ENCODE peak calls at places on chromosomes 5 and 9, in nine cellular contexts. M is body of pancreas, B is HCT116, K is mucosa of descending colon, L is PC-9, Y is colonic mucosa, Q is fibroblast of villous mesenchyme, A is brain microvascular endothelial cell, U is lower lobe of right lung. J is an unnamed sample.

GRCh38 chr5:135486679-135487395 is 34.7 kb upstream of the TIFAB start:
- DNase-seq in M (no peak), B (no peak), K (no peak), L (no peak), Y (no peak), Q (no peak), A (no peak), U (no peak), J (no peak)

GRCh38 chr9:136525841-136526499 is 19.9 kb downstream of the NOTCH1 start:
- DNase-seq in M (peak), B (no peak), K (peak), L (no peak), Y (peak), Q (no peak), A (no peak), U (no peak), J (no peak)

GRCh38 chr9:135340143-135340655 is 139.4 kb upstream of the PPP1R26 start:
- DNase-seq in M (no peak), B (no peak), K (no peak), L (no peak), Y (no peak), Q (no peak), A (no peak), U (no peak), J (no peak)

GRCh38 chr9:70411141-70411929 is 3.1 kb downstream of the KLF9 start:
- DNase-seq in M (peak), B (no peak), K (peak), L (peak), Y (peak), Q (peak), A (peak), U (peak), J (no peak)

GRCh38 chr9:7140401-7140800 is 382.6 kb downstream of the KDM4C start:
- DNase-seq in M (no peak), B (no peak), K (no peak), L (no peak), Y (no peak), Q (no peak), A (no peak), U (no peak), J (no peak)

GRCh38 chr9:17580119-17580518 is 1.3 kb downstream of the SH3GL2 start:
- DNase-seq in M (no peak), B (no peak), K (no peak), L (no peak), Y (no peak), Q (no peak), A (no peak), U (no peak), J (no peak)

GRCh38 chr5:150176745-150177485 is 10.3 kb downstream of the CDX1 start:
- DNase-seq in M (no peak), B (no peak), K (no peak), L (no peak), Y (no peak), Q (no peak), A (no peak), U (no peak), J (no peak)

GRCh38 chr5:96067902-96068614 is 106.4 kb upstream of the ELL2 start:
- DNase-seq in M (no peak), B (peak), K (peak), L (peak), Y (peak), Q (peak), A (peak), U (no peak), J (no peak)

GRCh38 chr9:132768932-132769894 is 98.9 kb downstream of the GTF3C4 start:
- DNase-seq in M (peak), B (no peak), K (peak), L (peak), Y (peak), Q (peak), A (peak), U (peak), J (no peak)

GRCh38 chr5:168409601-168410458 is 76.4 kb upstream of the RARS1 start:
- DNase-seq in M (no peak), B (peak), K (peak), L (peak), Y (no peak), Q (peak), A (peak), U (no peak), J (no peak)

GRCh38 chr5:12999667-13000066 is 944.8 kb downstream of the DNAH5 start:
- DNase-seq in M (no peak), B (no peak), K (no peak), L (no peak), Y (no peak), Q (no peak), A (no peak), U (no peak), J (no peak)

GRCh38 chr9:134702291-134702690 is 60.7 kb downstream of the COL5A1 start:
- DNase-seq in M (no peak), B (no peak), K (no peak), L (no peak), Y (no peak), Q (no peak), A (no peak), U (no peak), J (no peak)

GRCh38 chr5:84437673-84438315 is 53.1 kb upstream of the EDIL3 start:
- DNase-seq in M (no peak), B (peak), K (no peak), L (no peak), Y (no peak), Q (peak), A (peak), U (no peak), J (no peak)

GRCh38 chr5:113607361-113607760 is 93.9 kb downstream of the YTHDC2 start:
- DNase-seq in M (no peak), B (no peak), K (no peak), L (no peak), Y (no peak), Q (no peak), A (no peak), U (no peak), J (no peak)

GRCh38 chr9:1051286-1052118 is 1.3 kb downstream of the DMRT2 start:
- DNase-seq in M (peak), B (no peak), K (peak), L (no peak), Y (peak), Q (no peak), A (no peak), U (peak), J (no peak)

GRCh38 chr5:2157372-2157771 is 274.6 kb upstream of the IRX4 start:
- DNase-seq in M (no peak), B (no peak), K (no peak), L (no peak), Y (no peak), Q (no peak), A (no peak), U (no peak), J (no peak)

GRCh38 chr9:108580021-108580439 is 275.8 kb downstream of the ACTL7B start:
- DNase-seq in M (no peak), B (peak), K (no peak), L (peak), Y (peak), Q (no peak), A (no peak), U (no peak), J (no peak)

GRCh38 chr9:127223266-127223665 is 41.3 kb upstream of the GARNL3 start:
- DNase-seq in M (no peak), B (no peak), K (no peak), L (no peak), Y (no peak), Q (no peak), A (no peak), U (no peak), J (no peak)

GRCh38 chr9:127221695-127222094 is 42.9 kb upstream of the GARNL3 start:
- DNase-seq in M (no peak), B (no peak), K (no peak), L (no peak), Y (no peak), Q (no peak), A (no peak), U (no peak), J (no peak)

GRCh38 chr9:127223810-127224177 is 40.8 kb upstream of the GARNL3 start:
- DNase-seq in M (peak), B (no peak), K (no peak), L (no peak), Y (no peak), Q (no peak), A (no peak), U (no peak), J (no peak)

GRCh38 chr9:127224178-127224882 is 40.2 kb upstream of the GARNL3 start:
- DNase-seq in M (peak), B (peak), K (peak), L (peak), Y (peak), Q (peak), A (peak), U (peak), J (peak)

GRCh38 chr9:127222388-127223095 is 42.0 kb upstream of the GARNL3 start:
- DNase-seq in M (no peak), B (no peak), K (no peak), L (no peak), Y (no peak), Q (no peak), A (no peak), U (no peak), J (no peak)
- H3K4me3 ChIP-seq in M (no peak), B (no peak), K (no peak), L (no peak), Y (no peak), Q (no peak), A (no peak), U (no peak), J (no peak)

GRCh38 chr9:15501803-15502202 is 9.0 kb downstream of the PSIP1 start:
- DNase-seq in M (no peak), B (no peak), K (no peak), L (no peak), Y (no peak), Q (no peak), A (no peak), U (no peak), J (no peak)

GRCh38 chr9:15501179-15501578 is 9.6 kb downstream of the PSIP1 start:
- DNase-seq in M (no peak), B (no peak), K (no peak), L (no peak), Y (no peak), Q (no peak), A (no peak), U (no peak), J (peak)

GRCh38 chr9:15509931-15510788 is 610 bp downstream of the PSIP1 start:
- DNase-seq in M (peak), B (no peak), K (peak), L (peak), Y (peak), Q (peak), A (peak), U (peak), J (no peak)

GRCh38 chr9:15510789-15511575 is at the start of gene PSIP1:
- DNase-seq in M (peak), B (peak), K (peak), L (peak), Y (peak), Q (peak), A (peak), U (peak), J (peak)

GRCh38 chr9:15505927-15506326 is 4.8 kb downstream of the PSIP1 start:
- DNase-seq in M (no peak), B (no peak), K (no peak), L (no peak), Y (no peak), Q (no peak), A (no peak), U (no peak), J (no peak)
- TF ChIP-seq CTCF in M (no peak), B (no peak), K (no peak), L (no peak), Y (no peak), Q (no peak), A (peak), U (no peak), J (no peak)

DNA sequence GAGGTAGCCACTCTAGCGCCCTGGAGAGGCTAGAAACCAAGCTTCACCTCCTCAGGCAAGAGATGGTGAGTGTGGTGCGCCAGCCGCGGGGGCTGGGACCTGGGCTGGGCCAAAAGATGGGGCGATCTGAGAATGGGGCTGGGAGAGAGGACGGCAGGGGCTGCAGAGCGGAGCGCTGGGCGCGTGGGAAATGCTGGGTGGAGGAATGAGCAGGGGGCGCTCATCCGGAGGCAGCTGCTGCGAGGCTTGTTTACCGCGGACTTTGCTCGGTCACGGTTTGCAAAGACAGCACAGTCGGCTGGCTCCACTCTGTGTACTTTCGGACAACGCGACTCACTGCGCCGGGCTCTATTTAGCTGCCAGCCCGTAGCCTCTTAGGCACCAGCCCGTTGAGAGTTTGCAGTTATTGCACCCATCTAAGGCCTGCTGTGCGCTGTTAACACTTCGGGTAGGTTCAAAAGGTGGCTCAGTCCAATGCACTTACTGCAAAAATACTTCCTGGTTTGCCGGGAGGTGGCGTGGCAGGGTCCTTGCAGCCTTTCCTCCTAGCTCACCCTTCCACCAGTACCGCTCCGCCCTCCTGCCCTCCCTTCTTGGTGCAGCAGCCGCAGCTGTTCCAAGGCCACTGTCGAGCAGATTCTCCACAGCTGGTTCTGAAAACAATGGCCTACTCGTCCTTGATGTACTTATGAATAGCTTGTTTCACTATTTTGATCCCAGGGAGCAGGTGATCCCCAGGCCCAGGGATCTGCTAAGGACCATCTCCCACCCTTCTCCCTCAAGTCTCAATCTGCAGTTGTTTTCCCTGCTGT is 1.3 kb downstream of the LURAP1L start:
- DNase-seq in M (peak), B (peak), K (peak), L (peak), Y (peak), Q (peak), A (peak), U (peak), J (no peak)
- H3K4me3 ChIP-seq in M (peak), B (peak), K (peak), L (peak), Y (peak), Q (peak), A (peak), U (peak), J (peak)

GRCh38 chr9:127505396-127506116 is 54.2 kb downstream of the LRSAM1 start:
- DNase-seq in M (no peak), B (no peak), K (no peak), L (peak), Y (no peak), Q (peak), A (peak), U (no peak), J (no peak)
- TF ChIP-seq CTCF in M (peak), B (peak), K (no peak), L (peak), Y (no peak), Q (peak), A (peak), U (peak), J (peak)

GRCh38 chr5:111313017-111313724 is 89.0 kb downstream of the CAMK4 start:
- DNase-seq in M (no peak), B (no peak), K (no peak), L (no peak), Y (no peak), Q (no peak), A (no peak), U (no peak), J (no peak)

GRCh38 chr5:111308951-111309350 is 84.8 kb downstream of the CAMK4 start:
- DNase-seq in M (no peak), B (no peak), K (no peak), L (no peak), Y (no peak), Q (no peak), A (no peak), U (no peak), J (no peak)

GRCh38 chr5:111310713-111311620 is 86.8 kb downstream of the CAMK4 start:
- DNase-seq in M (no peak), B (no peak), K (no peak), L (no peak), Y (no peak), Q (no peak), A (no peak), U (no peak), J (no peak)

GRCh38 chr5:111309384-111309783 is 85.2 kb downstream of the CAMK4 start:
- DNase-seq in M (no peak), B (no peak), K (no peak), L (no peak), Y (no peak), Q (no peak), A (no peak), U (no peak), J (no peak)
- H3K4me3 ChIP-seq in M (no peak), B (no peak), K (no peak), L (no peak), Y (no peak), Q (no peak), A (no peak), U (no peak), J (no peak)

GRCh38 chr9:107044872-107045271 is 181.9 kb downstream of the ZNF462 start:
- DNase-seq in M (peak), B (no peak), K (peak), L (no peak), Y (no peak), Q (no peak), A (no peak), U (no peak), J (no peak)
- TF ChIP-seq CTCF in M (no peak), B (peak), K (no peak), L (peak), Y (no peak), Q (peak), A (peak), U (no peak), J (peak)

GRCh38 chr9:121272401-121272948 is 4.5 kb downstream of the GSN start:
- DNase-seq in M (no peak), B (no peak), K (no peak), L (no peak), Y (no peak), Q (no peak), A (no peak), U (no peak), J (no peak)
- H3K4me3 ChIP-seq in M (no peak), B (no peak), K (no peak), L (no peak), Y (no peak), Q (no peak), A (no peak), U (no peak), J (no peak)

DNA sequence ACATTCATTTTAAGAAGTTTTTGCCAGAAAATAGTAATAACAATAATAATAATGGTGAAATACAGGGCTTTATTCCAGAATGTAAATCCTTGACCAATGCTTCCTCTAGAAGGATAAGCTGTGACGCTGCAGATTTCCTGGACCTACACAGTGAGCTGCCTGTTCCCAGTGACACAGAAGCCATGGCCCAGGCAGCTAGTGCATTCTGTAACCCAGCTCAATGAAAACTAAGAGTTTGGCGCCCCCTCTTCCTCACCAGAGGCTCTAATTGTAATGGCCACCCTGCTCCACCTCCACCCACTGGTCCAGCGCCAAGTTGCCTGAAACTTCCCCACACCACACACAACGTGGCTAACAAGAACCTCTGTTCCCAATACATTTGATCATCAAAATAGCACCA is 248.2 kb downstream of the CETN3 start:
- DNase-seq in M (peak), B (peak), K (peak), L (peak), Y (no peak), Q (peak), A (peak), U (peak), J (no peak)
- TF ChIP-seq CTCF in M (peak), B (peak), K (no peak), L (no peak), Y (no peak), Q (peak), A (peak), U (peak), J (peak)